ENCODE peak calls at places on chromosome 19, in six cellular contexts. F is activated CD4-positive, CD25-positive, alpha-beta regulatory T cell treated with anti-CD3 and anti-CD28 coated beads, Interleukin-2, amount 50 U/mL, for 16 hours; K is GM13977; O is EL; A is mucosa of descending colon; W is LoVo. Z is an unnamed sample.

GRCh38 chr19:49593233-49594113 is 2.5 kb downstream of the PRR12 start:
- DNase-seq in F (peak; percentile 85), K (peak; percentile 100), O (peak; percentile 94), A (peak; percentile 96), W (no peak), Z (peak; percentile 93)

GRCh38 chr19:37936166-37936565 is 29.2 kb downstream of the SIPA1L3 start:
- DNase-seq in F (no peak), K (no peak), O (no peak), A (peak; percentile 49), W (peak; percentile 55), Z (no peak)

GRCh38 chr19:55640577-55641375 is at the start of gene ZNF580:
- DNase-seq in F (no peak), K (peak; percentile 83), O (peak; percentile 83), A (peak; percentile 79), W (peak; percentile 53), Z (peak; percentile 91)

GRCh38 chr19:20879501-20879900 is 43.5 kb upstream of the ZNF85 start:
- DNase-seq in F (no peak), K (no peak), O (no peak), A (no peak), W (no peak), Z (no peak)

GRCh38 chr19:56155124-56155687 is 14.1 kb downstream of the ZNF444 start:
- DNase-seq in F (no peak), K (no peak), O (no peak), A (no peak), W (no peak), Z (no peak)

GRCh38 chr19:4059931-4060620 is 6.6 kb downstream of the ZBTB7A start:
- DNase-seq in F (no peak), K (no peak), O (no peak), A (peak; percentile 92), W (no peak), Z (peak; percentile 50)

GRCh38 chr19:13060233-13060963 is 42.3 kb downstream of the LYL1 start:
- DNase-seq in F (no peak), K (no peak), O (peak; percentile 71), A (peak; percentile 53), W (peak; percentile 20), Z (no peak)

GRCh38 chr19:51093066-51093465 is 10.4 kb upstream of the KLK14 start:
- DNase-seq in F (no peak), K (no peak), O (no peak), A (no peak), W (no peak), Z (no peak)

GRCh38 chr19:47601180-47601904 is 7.6 kb upstream of the BICRA start:
- DNase-seq in F (no peak), K (no peak), O (no peak), A (peak; percentile 74), W (peak; percentile 66), Z (peak; percentile 65)

GRCh38 chr19:1251503-1252220 is 3.3 kb downstream of the MIDN start:
- DNase-seq in F (no peak), K (no peak), O (no peak), A (peak; percentile 85), W (no peak), Z (peak; percentile 91)

GRCh38 chr19:3585301-3586123 is at the start of gene GIPC3:
- DNase-seq in F (no peak), K (no peak), O (no peak), A (no peak), W (no peak), Z (no peak)

GRCh38 chr19:51359294-51359693 is 6.9 kb downstream of the ETFB start:
- DNase-seq in F (no peak), K (no peak), O (peak; percentile 68), A (no peak), W (no peak), Z (no peak)

GRCh38 chr19:47239152-47239551 is 8.2 kb upstream of the BBC3 start:
- DNase-seq in F (no peak), K (no peak), O (no peak), A (no peak), W (no peak), Z (no peak)

GRCh38 chr19:4189641-4190040 is 7.2 kb downstream of the ANKRD24 start:
- DNase-seq in F (no peak), K (no peak), O (no peak), A (no peak), W (no peak), Z (no peak)

GRCh38 chr19:8459520-8460260 is 14.9 kb downstream of the HNRNPM start:
- DNase-seq in F (no peak), K (no peak), O (peak; percentile 85), A (no peak), W (no peak), Z (no peak)

GRCh38 chr19:37933965-37934364 is 27.0 kb downstream of the SIPA1L3 start:
- DNase-seq in F (no peak), K (no peak), O (no peak), A (no peak), W (no peak), Z (peak; percentile 49)